ENCODE peak calls at places on chromosomes 16 and 17, in seven cellular contexts. X is HCT116, H is transverse colon, N is adrenal gland, L is uterus, C is A549, D is heart left ventricle. M is an unnamed sample.

GRCh38 chr17:21044971-21045370 is 2.2 kb upstream of the USP22 start:
- DNase-seq in X (no peak), H (no peak), N (no peak), L (no peak), C (no peak), D (no peak), M (no peak)

GRCh38 chr16:71351558-71351901 is 7.0 kb upstream of the CALB2 start:
- DNase-seq in X (no peak), H (no peak), N (no peak), L (no peak), C (no peak), D (no peak), M (no peak)

GRCh38 chr16:73396556-73396955 is 348.6 kb upstream of the ZFHX3 start:
- DNase-seq in X (no peak), H (no peak), N (no peak), L (no peak), C (no peak), D (no peak), M (no peak)

GRCh38 chr17:69434164-69434579 is 19.7 kb downstream of the MAP2K6 start:
- DNase-seq in X (no peak), H (no peak), N (no peak), L (peak), C (no peak), D (peak), M (peak)

GRCh38 chr17:45293413-45294211 is 23.2 kb downstream of the MAP3K14 start:
- DNase-seq in X (peak), H (peak), N (peak), L (peak), C (peak), D (peak), M (peak)

GRCh38 chr16:49148410-49148809 is 133.2 kb downstream of the CBLN1 start:
- DNase-seq in X (no peak), H (no peak), N (no peak), L (no peak), C (no peak), D (no peak), M (no peak)

GRCh38 chr16:86609115-86609514 is 30.8 kb downstream of the FOXL1 start:
- DNase-seq in X (no peak), H (no peak), N (no peak), L (no peak), C (peak), D (no peak), M (no peak)

GRCh38 chr17:54426287-54426886 is 474.3 kb upstream of the TOM1L1 start:
- DNase-seq in X (no peak), H (no peak), N (no peak), L (no peak), C (peak), D (no peak), M (no peak)

GRCh38 chr17:81513669-81514484 is 1.3 kb upstream of the ACTG1 start:
- DNase-seq in X (no peak), H (peak), N (peak), L (peak), C (peak), D (peak), M (peak)

GRCh38 chr16:50251375-50252081 is 14.8 kb upstream of the ADCY7 start:
- DNase-seq in X (no peak), H (no peak), N (peak), L (no peak), C (no peak), D (no peak), M (no peak)

GRCh38 chr17:4945176-4945943 is 3.0 kb downstream of the PFN1 start:
- DNase-seq in X (peak), H (peak), N (peak), L (peak), C (peak), D (peak), M (peak)

GRCh38 chr17:41026668-41027471 is at the start of gene KRTAP1-5:
- DNase-seq in X (no peak), H (no peak), N (no peak), L (no peak), C (no peak), D (no peak), M (no peak)

GRCh38 chr17:36885161-36885735 is 52.0 kb upstream of the LHX1 start:
- DNase-seq in X (no peak), H (no peak), N (no peak), L (no peak), C (no peak), D (no peak), M (no peak)
- H3K4me3 ChIP-seq in X (no peak), H (no peak), N (no peak), L (no peak), C (no peak), D (no peak), M (no peak)

GRCh38 chr17:78734841-78735641 is 47.0 kb downstream of the CYTH1 start:
- DNase-seq in X (no peak), H (no peak), N (no peak), L (no peak), C (no peak), D (no peak), M (peak)

GRCh38 chr17:78737332-78737731 is 44.7 kb downstream of the CYTH1 start:
- DNase-seq in X (no peak), H (no peak), N (no peak), L (no peak), C (peak), D (no peak), M (no peak)

GRCh38 chr17:78736526-78737079 is 45.5 kb downstream of the CYTH1 start:
- DNase-seq in X (peak), H (peak), N (peak), L (peak), C (peak), D (peak), M (peak)

GRCh38 chr17:78738245-78738644 is 43.8 kb downstream of the CYTH1 start:
- DNase-seq in X (no peak), H (no peak), N (no peak), L (no peak), C (no peak), D (no peak), M (no peak)

DNA sequence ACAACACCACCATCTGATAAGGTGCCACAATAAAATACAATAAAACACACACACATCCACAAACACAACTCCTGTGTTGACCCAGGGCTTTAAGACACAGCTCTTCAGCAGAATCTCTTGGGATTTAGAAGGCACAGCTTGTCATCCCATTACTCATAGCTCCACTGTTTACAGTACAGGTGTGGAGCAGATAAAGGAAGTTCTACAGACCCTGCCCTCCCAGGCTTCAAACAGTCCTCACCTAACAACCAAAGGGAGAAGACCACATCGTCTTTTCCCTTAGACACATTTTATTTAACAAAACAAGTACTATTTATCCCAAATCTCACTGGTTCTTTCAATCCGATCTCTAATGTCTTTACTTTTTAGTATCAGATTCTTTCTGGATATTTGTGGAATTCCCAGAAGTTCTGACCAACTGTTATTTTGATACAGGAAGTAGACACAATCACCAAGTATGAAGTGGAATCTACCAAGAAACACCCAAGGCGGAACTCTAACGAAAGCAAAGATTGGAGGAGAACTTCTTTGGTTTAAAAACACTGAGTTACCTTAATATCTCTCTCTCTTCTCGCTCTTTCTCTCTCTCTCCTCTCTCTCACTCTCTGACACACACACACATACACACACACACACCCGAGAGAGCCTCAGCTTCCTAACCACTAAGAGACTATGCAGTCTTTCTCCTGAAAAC is 46.1 kb downstream of the CYTH1 start:
- DNase-seq in X (no peak), H (peak), N (no peak), L (no peak), C (peak), D (no peak), M (no peak)
- TF ChIP-seq POLR2A in X (no peak), H (peak), N (no peak), L (no peak), C (no peak), D (no peak), M (no peak)

GRCh38 chr17:1487939-1488825 is 4.3 kb downstream of the MYO1C start:
- DNase-seq in X (no peak), H (peak), N (peak), L (peak), C (peak), D (peak), M (peak)

GRCh38 chr17:1490643-1491405 is 1.7 kb downstream of the MYO1C start:
- DNase-seq in X (no peak), H (peak), N (peak), L (peak), C (peak), D (peak), M (peak)

GRCh38 chr17:1486802-1487695 is 5.4 kb downstream of the MYO1C start:
- DNase-seq in X (peak), H (peak), N (peak), L (peak), C (peak), D (peak), M (peak)

GRCh38 chr17:1491406-1492248 is 859 bp downstream of the MYO1C start:
- DNase-seq in X (no peak), H (peak), N (no peak), L (peak), C (no peak), D (peak), M (peak)

DNA sequence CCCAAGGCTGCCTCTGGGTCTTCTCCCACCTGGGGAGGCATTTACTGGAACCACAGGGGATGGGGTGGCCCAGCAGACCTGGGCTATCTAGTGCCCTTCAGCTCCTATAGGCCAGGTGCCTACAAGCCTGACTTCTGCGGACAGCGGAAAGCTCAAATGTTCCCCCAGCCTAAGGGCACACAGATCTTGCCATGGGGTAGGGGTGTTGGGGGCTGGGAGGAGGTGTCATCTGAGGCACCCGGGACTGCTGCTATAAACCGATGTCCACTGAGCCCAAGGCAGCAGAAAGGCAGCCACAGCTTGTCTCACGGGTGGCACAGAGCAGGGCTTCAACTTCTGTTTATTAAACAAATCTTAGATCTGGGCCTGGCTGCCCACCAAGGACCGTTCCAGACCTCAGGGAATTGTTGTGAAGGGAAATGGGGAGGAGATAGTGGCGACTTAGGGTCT is 3.6 kb downstream of the MYO1C start:
- DNase-seq in X (no peak), H (no peak), N (no peak), L (no peak), C (no peak), D (no peak), M (no peak)
- H3K4me3 ChIP-seq in X (peak), H (peak), N (no peak), L (peak), C (peak), D (peak), M (no peak)

DNA sequence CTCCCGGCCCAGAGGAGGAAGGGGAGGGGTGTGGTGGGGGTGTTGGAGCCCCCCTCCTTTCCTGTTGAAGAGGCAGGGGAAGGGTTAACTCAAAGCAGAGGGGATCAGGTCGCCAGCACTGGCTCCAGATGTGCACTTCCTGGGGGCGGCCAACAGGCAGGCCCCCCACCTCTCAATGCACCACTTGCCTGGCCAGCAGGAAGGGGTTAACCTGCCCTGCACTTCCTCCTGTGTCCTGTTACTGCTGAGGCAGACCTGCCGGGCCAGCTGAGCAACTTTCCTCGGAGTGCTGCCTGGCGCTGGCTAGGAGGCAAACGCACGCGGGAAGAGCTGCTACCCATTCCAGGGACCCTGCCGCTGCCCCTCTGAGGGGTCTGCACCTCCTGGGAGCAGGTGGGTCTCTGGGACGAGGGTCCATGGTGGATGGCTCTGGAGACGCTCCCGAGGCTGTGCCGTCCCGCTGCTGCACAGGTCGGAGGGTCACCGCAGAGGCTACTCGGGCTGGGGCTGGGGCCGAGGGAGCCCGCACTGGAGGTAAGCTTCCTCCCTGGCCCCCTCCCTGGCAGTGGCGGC is at the start of gene EPN3:
- DNase-seq in X (peak), H (peak), N (no peak), L (no peak), C (no peak), D (no peak), M (peak)
- TF ChIP-seq POLR2A in X (no peak), H (peak), N (no peak), L (no peak), C (no peak), D (no peak), M (peak)

GRCh38 chr16:2044541-2044940 is 3.1 kb downstream of the NTHL1 start:
- DNase-seq in X (no peak), H (peak), N (no peak), L (no peak), C (no peak), D (no peak), M (no peak)

GRCh38 chr16:2048116-2048543 is 345 bp downstream of the TSC2 start:
- DNase-seq in X (no peak), H (peak), N (peak), L (no peak), C (no peak), D (peak), M (no peak)

GRCh38 chr16:2047330-2048115 is at the start of the genes NTHL1 and TSC2:
- DNase-seq in X (peak), H (peak), N (peak), L (peak), C (peak), D (peak), M (peak)

GRCh38 chr16:2046889-2047329 is 725 bp downstream of the NTHL1 start:
- DNase-seq in X (no peak), H (no peak), N (no peak), L (no peak), C (no peak), D (no peak), M (no peak)

GRCh38 chr16:2046125-2046888 is 1.3 kb downstream of the NTHL1 start:
- DNase-seq in X (no peak), H (no peak), N (no peak), L (no peak), C (no peak), D (no peak), M (no peak)
- H3K4me3 ChIP-seq in X (peak), H (no peak), N (no peak), L (peak), C (peak), D (peak), M (no peak)

DNA sequence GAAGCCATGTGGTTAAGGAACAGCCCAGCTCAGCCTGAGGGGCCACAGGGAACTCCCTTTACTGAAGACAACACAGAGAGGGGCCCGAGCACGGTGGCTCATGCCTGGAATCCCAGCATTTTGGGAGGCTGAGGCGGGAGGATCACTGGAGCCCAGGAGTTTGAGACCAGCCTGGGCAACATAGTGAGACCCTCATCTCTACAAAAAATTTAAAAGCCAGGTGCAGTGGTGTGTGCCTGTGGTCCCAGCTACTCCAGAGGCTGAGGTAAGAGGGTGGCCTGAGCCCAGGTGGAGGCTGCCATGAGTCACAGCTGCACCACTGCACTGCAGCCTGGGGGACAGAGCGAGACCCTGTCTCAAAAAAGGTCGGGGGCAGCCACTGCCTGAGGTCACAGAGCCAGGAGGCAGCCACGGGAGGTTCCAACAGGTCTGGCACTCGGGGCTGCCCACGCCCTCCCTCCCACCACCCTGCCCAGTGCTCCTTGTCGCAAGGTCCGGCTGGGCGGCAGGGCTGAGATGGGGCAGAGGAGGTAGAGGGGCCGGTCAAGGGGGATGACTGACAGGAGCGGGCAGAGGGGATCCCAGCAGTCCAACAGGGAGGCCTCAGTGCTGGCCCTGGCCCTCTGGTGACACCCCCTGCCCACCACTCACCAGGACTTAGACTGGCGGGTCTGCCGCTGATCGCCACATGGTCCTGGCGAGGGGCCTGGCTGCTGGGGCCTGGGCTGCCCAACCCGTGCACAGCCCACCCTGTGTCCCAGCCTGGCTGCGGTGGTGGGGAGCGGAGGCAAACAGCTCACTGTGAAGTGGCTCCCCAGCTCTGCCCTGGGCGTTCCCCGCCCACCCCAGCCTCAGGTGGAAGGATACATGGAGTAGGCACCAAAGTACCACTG is 3.4 kb downstream of the CYBA start:
- DNase-seq in X (no peak), H (no peak), N (no peak), L (no peak), C (no peak), D (no peak), M (no peak)
- TF ChIP-seq POLR2A in X (no peak), H (no peak), N (no peak), L (no peak), C (no peak), D (no peak), M (no peak)

GRCh38 chr16:57411362-57411976 is 6.9 kb downstream of the CCL17 start:
- DNase-seq in X (no peak), H (no peak), N (no peak), L (no peak), C (no peak), D (no peak), M (no peak)
- H3K4me3 ChIP-seq in X (no peak), H (no peak), N (no peak), L (no peak), C (no peak), D (no peak), M (no peak)